ENCODE peak calls at places on chromosome 9, in seven cellular contexts. D is uterus, T is upper lobe of right lung, J is fibroblast of lung, H is WERI-Rb-1, Y is brain microvascular endothelial cell, E is heart right ventricle. V is an unnamed sample.

GRCh38 chr9:38106488-38106887 is 37.5 kb upstream of the SHB start:
- DNase-seq in D (no peak), T (no peak), J (no peak), H (no peak), Y (no peak), E (no peak), V (no peak)

GRCh38 chr9:130295945-130296782 is 30.6 kb downstream of the HMCN2 start:
- DNase-seq in D (no peak), T (no peak), J (no peak), H (no peak), Y (no peak), E (no peak), V (no peak)

GRCh38 chr9:122218885-122219855 is 9.6 kb downstream of the LHX6 start:
- DNase-seq in D (no peak), T (no peak), J (no peak), H (no peak), Y (no peak), E (no peak), V (no peak)

GRCh38 chr9:105296889-105297288 is 52.4 kb downstream of the SLC44A1 start:
- DNase-seq in D (no peak), T (no peak), J (peak), H (no peak), Y (peak), E (no peak), V (no peak)

GRCh38 chr9:7216004-7216821 is 458.4 kb downstream of the KDM4C start:
- DNase-seq in D (no peak), T (no peak), J (peak), H (no peak), Y (peak), E (no peak), V (no peak)

GRCh38 chr9:128254855-128255759 is 20.7 kb downstream of the GOLGA2 start:
- DNase-seq in D (peak), T (peak), J (peak), H (peak), Y (peak), E (peak), V (peak)

GRCh38 chr9:123364241-123364824 is 8.3 kb downstream of the CRB2 start:
- DNase-seq in D (peak), T (no peak), J (peak), H (no peak), Y (peak), E (no peak), V (peak)

GRCh38 chr9:136685216-136685615 is 2.0 kb downstream of the AGPAT2 start:
- DNase-seq in D (no peak), T (no peak), J (no peak), H (no peak), Y (no peak), E (no peak), V (no peak)

GRCh38 chr9:128026255-128027165 is 40.6 kb downstream of the NAIF1 start:
- DNase-seq in D (no peak), T (no peak), J (no peak), H (no peak), Y (no peak), E (no peak), V (no peak)

GRCh38 chr9:93262537-93263310 is 78.8 kb downstream of the WNK2 start:
- DNase-seq in D (no peak), T (no peak), J (no peak), H (no peak), Y (no peak), E (peak), V (no peak)

GRCh38 chr9:121498150-121498486 is 1.5 kb downstream of the GGTA1 start:
- DNase-seq in D (peak), T (no peak), J (peak), H (peak), Y (peak), E (peak), V (peak)

GRCh38 chr9:120583958-120584369 is 4.0 kb upstream of the CDK5RAP2 start:
- DNase-seq in D (no peak), T (no peak), J (peak), H (peak), Y (peak), E (peak), V (no peak)

GRCh38 chr9:97525451-97525850 is 24.0 kb downstream of the TMOD1 start:
- DNase-seq in D (no peak), T (no peak), J (no peak), H (no peak), Y (no peak), E (no peak), V (no peak)

GRCh38 chr9:124210697-124211096 is 47.1 kb upstream of the NEK6 start:
- DNase-seq in D (no peak), T (no peak), J (peak), H (no peak), Y (no peak), E (no peak), V (no peak)

GRCh38 chr9:115164511-115164974 is 46.6 kb upstream of the TNC start:
- DNase-seq in D (no peak), T (no peak), J (peak), H (no peak), Y (no peak), E (no peak), V (peak)

GRCh38 chr9:134847138-134847537 is 33.5 kb upstream of the FCN2 start:
- DNase-seq in D (no peak), T (no peak), J (peak), H (no peak), Y (no peak), E (no peak), V (no peak)

GRCh38 chr9:104968025-104968982 is 40.3 kb upstream of the ABCA1 start:
- DNase-seq in D (peak), T (peak), J (peak), H (peak), Y (peak), E (peak), V (peak)

GRCh38 chr9:99419099-99419498 is 197.0 kb downstream of the SEC61B start:
- DNase-seq in D (no peak), T (no peak), J (no peak), H (no peak), Y (no peak), E (no peak), V (no peak)

GRCh38 chr9:95627802-95628201 is 111.0 kb upstream of the PTCH1 start:
- DNase-seq in D (no peak), T (no peak), J (peak), H (no peak), Y (peak), E (no peak), V (no peak)

GRCh38 chr9:114166606-114167572 is 11.6 kb downstream of the COL27A1 start:
- DNase-seq in D (no peak), T (peak), J (no peak), H (no peak), Y (no peak), E (no peak), V (no peak)

GRCh38 chr9:92947268-92948031 is at the start of gene FGD3:
- DNase-seq in D (no peak), T (peak), J (peak), H (peak), Y (no peak), E (no peak), V (no peak)

GRCh38 chr9:27532046-27532445 is 2.4 kb upstream of the MOB3B start:
- DNase-seq in D (no peak), T (no peak), J (no peak), H (no peak), Y (no peak), E (no peak), V (no peak)

GRCh38 chr9:136220017-136220729 is 15.2 kb upstream of the LHX3 start:
- DNase-seq in D (no peak), T (no peak), J (peak), H (peak), Y (peak), E (no peak), V (no peak)

GRCh38 chr9:74974558-74974957 is 21.8 kb upstream of the C9orf40 start:
- DNase-seq in D (no peak), T (no peak), J (no peak), H (no peak), Y (no peak), E (no peak), V (no peak)

GRCh38 chr9:96048116-96048953 is 172.8 kb downstream of the ERCC6L2 start:
- DNase-seq in D (no peak), T (no peak), J (peak), H (peak), Y (no peak), E (no peak), V (no peak)

GRCh38 chr9:87878930-87879603 is 3.6 kb upstream of the SPATA31E1 start:
- DNase-seq in D (no peak), T (no peak), J (peak), H (no peak), Y (peak), E (no peak), V (no peak)

GRCh38 chr9:76599970-76600369 is 141.0 kb downstream of the GCNT1 start:
- DNase-seq in D (no peak), T (no peak), J (no peak), H (no peak), Y (no peak), E (no peak), V (no peak)

GRCh38 chr9:126471084-126471611 is 142.6 kb upstream of the LMX1B start:
- DNase-seq in D (no peak), T (peak), J (peak), H (no peak), Y (no peak), E (peak), V (no peak)

GRCh38 chr9:114273461-114273881 is 49.4 kb upstream of the ORM1 start:
- DNase-seq in D (peak), T (peak), J (no peak), H (peak), Y (no peak), E (no peak), V (no peak)

GRCh38 chr9:89601306-89601705 is 3.5 kb upstream of the GADD45G start:
- DNase-seq in D (no peak), T (peak), J (no peak), H (no peak), Y (no peak), E (no peak), V (no peak)

DNA sequence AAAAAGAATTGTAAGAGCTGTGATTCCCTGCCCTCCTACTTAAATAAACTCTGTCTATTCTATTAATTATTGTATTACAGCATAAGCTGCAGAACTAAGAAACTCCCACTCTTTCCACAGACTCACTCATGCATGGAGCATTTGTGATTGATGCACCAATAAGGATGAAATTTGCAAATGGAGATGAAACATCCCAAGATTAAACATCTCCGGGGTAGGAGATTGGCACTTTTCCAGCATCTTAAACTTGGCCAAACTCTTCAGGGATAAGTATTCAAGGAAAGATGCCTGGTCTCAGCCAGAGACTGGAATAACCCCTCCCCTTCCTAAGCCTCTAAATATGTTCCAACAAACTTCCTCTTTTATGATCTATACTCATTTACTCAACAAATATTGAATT is 472.0 kb downstream of the ACTL7B start:
- DNase-seq in D (no peak), T (no peak), J (peak), H (no peak), Y (no peak), E (no peak), V (no peak)
- TF ChIP-seq CTCF in D (no peak), T (no peak), J (no peak), H (no peak), Y (no peak), E (no peak), V (no peak)

GRCh38 chr9:133051966-133052539 is 9.7 kb upstream of the CEL start:
- DNase-seq in D (no peak), T (no peak), J (no peak), H (no peak), Y (no peak), E (no peak), V (no peak)

GRCh38 chr9:133050781-133051180 is 11.0 kb upstream of the CEL start:
- DNase-seq in D (no peak), T (no peak), J (no peak), H (no peak), Y (no peak), E (no peak), V (no peak)

GRCh38 chr9:133049043-133049442 is 12.7 kb upstream of the CEL start:
- DNase-seq in D (no peak), T (no peak), J (no peak), H (no peak), Y (no peak), E (no peak), V (no peak)

GRCh38 chr9:133050142-133050541 is 11.6 kb upstream of the CEL start:
- DNase-seq in D (no peak), T (no peak), J (peak), H (no peak), Y (peak), E (no peak), V (peak)

GRCh38 chr9:133051281-133051900 is 10.4 kb upstream of the CEL start:
- DNase-seq in D (no peak), T (no peak), J (no peak), H (no peak), Y (no peak), E (no peak), V (no peak)
- H3K27ac ChIP-seq in D (no peak), T (no peak), J (no peak), H (no peak), Y (no peak), E (no peak), V (peak)

GRCh38 chr9:101028346-101029299 is at the start of gene PLPPR1:
- DNase-seq in D (no peak), T (peak), J (peak), H (peak), Y (peak), E (no peak), V (peak)
- TF ChIP-seq CTCF in D (no peak), T (no peak), J (no peak), H (peak), Y (no peak), E (no peak), V (no peak)

DNA sequence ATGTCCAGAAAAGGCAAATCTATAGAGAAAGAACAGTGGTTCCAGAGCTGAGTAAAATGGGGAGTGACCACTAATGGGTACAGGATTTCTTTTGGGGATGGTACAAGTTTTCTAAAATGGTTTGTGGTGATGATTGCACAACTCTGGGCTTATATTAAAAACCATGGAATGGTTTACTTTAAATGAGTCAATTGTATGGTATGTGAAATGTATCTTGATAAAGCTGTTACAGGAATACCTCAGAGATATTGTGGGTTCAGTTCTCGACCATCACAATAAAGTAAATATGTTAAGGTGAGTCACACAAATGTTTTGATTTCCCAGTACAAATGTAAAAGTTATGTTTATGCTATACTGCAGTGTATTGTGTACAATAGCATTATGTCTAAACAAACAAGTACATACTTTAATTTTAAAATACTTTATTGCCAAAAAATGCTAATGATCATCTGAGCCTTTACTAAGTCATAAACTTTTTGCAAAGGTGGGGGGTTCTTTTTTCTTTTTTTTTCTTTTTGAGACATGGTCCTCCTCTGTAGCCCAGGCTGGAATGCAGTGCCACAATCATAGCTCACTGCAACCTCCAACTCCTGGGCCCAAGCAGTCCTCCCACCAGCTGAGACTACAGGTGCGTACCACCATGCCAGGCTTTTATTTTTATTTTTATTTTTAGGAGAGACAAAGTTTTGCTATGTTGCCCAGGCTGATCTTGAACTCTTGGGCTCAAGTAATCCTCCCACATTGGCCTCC is 65.9 kb downstream of the SHOC1 start:
- DNase-seq in D (no peak), T (no peak), J (peak), H (no peak), Y (peak), E (no peak), V (no peak)
- H3K27ac ChIP-seq in D (no peak), T (no peak), J (no peak), H (no peak), Y (peak), E (no peak), V (no peak)

DNA sequence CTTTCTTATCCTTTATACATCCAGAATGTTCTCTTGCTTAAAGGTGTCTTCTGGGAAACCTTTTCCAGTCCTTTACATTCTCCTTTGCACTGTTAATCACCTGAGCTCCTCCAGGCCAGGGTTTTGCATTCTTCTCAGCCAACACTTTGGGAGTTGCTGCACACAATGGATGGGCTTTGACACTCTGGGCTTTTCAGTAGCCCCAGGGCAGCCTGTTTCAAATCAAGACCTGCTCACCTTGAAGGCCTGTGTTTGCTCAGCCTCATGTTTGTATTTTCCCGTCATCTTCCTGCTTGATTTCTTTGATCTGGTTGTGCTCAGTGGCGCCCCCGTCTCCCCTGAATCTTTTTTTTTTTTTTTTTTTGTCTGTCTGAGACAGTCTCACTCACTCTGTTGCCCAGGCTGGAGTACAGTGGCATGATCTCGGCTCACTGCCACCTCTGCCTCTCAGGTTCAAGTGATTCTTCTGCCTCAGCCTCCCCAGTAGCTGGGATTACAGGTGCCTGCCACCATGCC is 41.0 kb downstream of the DMRT1 start:
- DNase-seq in D (no peak), T (no peak), J (no peak), H (no peak), Y (no peak), E (no peak), V (no peak)
- TF ChIP-seq CTCF in D (no peak), T (no peak), J (no peak), H (peak), Y (no peak), E (no peak), V (no peak)

GRCh38 chr9:71772726-71773125 is 4.4 kb upstream of the CEMIP2 start:
- DNase-seq in D (no peak), T (no peak), J (no peak), H (no peak), Y (no peak), E (no peak), V (no peak)

GRCh38 chr9:71767421-71768321 is 642 bp downstream of the CEMIP2 start:
- DNase-seq in D (peak), T (peak), J (peak), H (peak), Y (no peak), E (peak), V (no peak)

GRCh38 chr9:71766663-71767062 is 1.6 kb downstream of the CEMIP2 start:
- DNase-seq in D (no peak), T (no peak), J (no peak), H (no peak), Y (no peak), E (no peak), V (no peak)

GRCh38 chr9:71768388-71769174 is at the start of gene CEMIP2:
- DNase-seq in D (peak), T (peak), J (peak), H (peak), Y (peak), E (peak), V (peak)

GRCh38 chr9:71769175-71770165 is 1.2 kb upstream of the CEMIP2 start:
- DNase-seq in D (peak), T (peak), J (peak), H (peak), Y (no peak), E (peak), V (peak)
- H3K27ac ChIP-seq in D (peak), T (peak), J (no peak), H (no peak), Y (no peak), E (no peak), V (peak)

DNA sequence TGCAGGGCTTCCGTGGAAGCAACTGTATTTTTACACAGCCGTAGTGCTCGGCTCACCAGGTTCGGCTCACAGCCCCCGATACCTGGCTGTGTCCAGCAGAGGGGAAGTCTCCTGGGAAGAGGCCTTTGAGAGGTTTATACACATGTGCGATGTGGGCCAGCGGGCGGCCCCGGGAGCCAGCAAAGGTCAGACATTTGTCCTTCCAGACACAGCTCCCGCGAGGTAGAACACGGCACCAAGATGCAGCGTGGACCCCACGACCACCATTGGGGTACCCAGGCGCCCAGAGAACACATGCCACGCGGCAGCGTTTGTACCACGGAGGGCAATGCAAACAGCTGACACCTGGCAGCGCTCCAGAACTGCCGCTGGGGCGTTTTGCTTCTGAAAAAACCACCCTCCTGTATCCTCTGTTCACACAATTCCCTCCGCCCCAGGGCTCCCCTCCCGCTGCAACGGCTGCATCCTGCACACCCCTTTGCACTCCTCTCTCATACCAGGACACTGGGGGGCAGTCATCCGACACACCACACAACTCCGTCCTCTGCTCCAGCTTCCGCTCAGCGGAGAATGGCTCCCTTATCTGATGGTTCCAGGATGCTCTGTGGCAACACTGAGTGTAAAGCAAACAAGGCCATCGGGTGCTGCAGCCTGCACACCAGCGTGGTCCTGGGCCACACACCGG is 235.3 kb downstream of the SYK start:
- DNase-seq in D (peak), T (peak), J (peak), H (peak), Y (peak), E (peak), V (peak)
- TF ChIP-seq CTCF in D (peak), T (peak), J (peak), H (peak), Y (peak), E (peak), V (peak)